ENCODE peak calls at places on chromosomes 16 and 17, in nine cellular contexts. W is mammary epithelial cell, E is heart right ventricle, J is PC-3, T is HepG2, M is ovary, A is psoas muscle, V is left ventricle myocardium inferior, Q is tibial nerve. K is an unnamed sample.

GRCh38 chr16:79801550-79802090 is 201.1 kb upstream of the MAF start:
- DNase-seq in W (peak; percentile 25), E (no peak), J (no peak), T (no peak), M (no peak), A (no peak), V (no peak), Q (no peak), K (no peak)

GRCh38 chr17:69609495-69610315 is 195.2 kb downstream of the MAP2K6 start:
- DNase-seq in W (peak; percentile 28), E (no peak), J (peak; percentile 68), T (peak; percentile 7), M (no peak), A (no peak), V (no peak), Q (no peak), K (no peak)

GRCh38 chr17:78113804-78114785 is 14.5 kb downstream of the TMC6 start:
- DNase-seq in W (no peak), E (no peak), J (no peak), T (no peak), M (no peak), A (no peak), V (no peak), Q (no peak), K (peak; percentile 46)

GRCh38 chr16:88762258-88762870 is 22.7 kb downstream of the PIEZO1 start:
- DNase-seq in W (no peak), E (no peak), J (no peak), T (no peak), M (no peak), A (no peak), V (no peak), Q (no peak), K (no peak)

GRCh38 chr17:17079761-17080160 is 37.5 kb downstream of the MPRIP start:
- DNase-seq in W (no peak), E (peak; percentile 40), J (no peak), T (no peak), M (peak; percentile 28), A (peak; percentile 51), V (peak; percentile 56), Q (peak; percentile 33), K (no peak)

GRCh38 chr16:2009791-2010510 is at the start of gene ZNF598:
- DNase-seq in W (peak; percentile 85), E (peak; percentile 87), J (peak; percentile 83), T (peak; percentile 73), M (peak; percentile 85), A (peak; percentile 88), V (peak; percentile 85), Q (peak; percentile 52), K (peak; percentile 88)

GRCh38 chr16:69351309-69352027 is at the start of gene TMED6:
- DNase-seq in W (no peak), E (no peak), J (no peak), T (peak; percentile 92), M (no peak), A (no peak), V (no peak), Q (no peak), K (no peak)

GRCh38 chr16:20902426-20902825 is 1.9 kb downstream of the LYRM1 start:
- DNase-seq in W (no peak), E (no peak), J (no peak), T (no peak), M (no peak), A (no peak), V (no peak), Q (no peak), K (no peak)

GRCh38 chr17:48352630-48353029 is 77.4 kb downstream of the SKAP1 start:
- DNase-seq in W (peak; percentile 32), E (no peak), J (peak; percentile 39), T (no peak), M (no peak), A (no peak), V (no peak), Q (no peak), K (no peak)

GRCh38 chr16:61791465-61791864 is 244.8 kb downstream of the CDH8 start:
- DNase-seq in W (no peak), E (no peak), J (no peak), T (no peak), M (no peak), A (no peak), V (no peak), Q (no peak), K (no peak)

GRCh38 chr16:25009822-25010221 is 5.3 kb downstream of the ARHGAP17 start:
- DNase-seq in W (no peak), E (peak; percentile 40), J (no peak), T (no peak), M (no peak), A (no peak), V (peak; percentile 50), Q (no peak), K (no peak)

GRCh38 chr16:4510131-4510530 is 28.4 kb downstream of the CDIP1 start:
- DNase-seq in W (no peak), E (no peak), J (no peak), T (no peak), M (no peak), A (no peak), V (no peak), Q (no peak), K (no peak)

GRCh38 chr17:1001640-1002411 is 4.9 kb downstream of the TIMM22 start:
- DNase-seq in W (no peak), E (no peak), J (no peak), T (no peak), M (no peak), A (no peak), V (no peak), Q (peak; percentile 41), K (no peak)

GRCh38 chr16:83898463-83899271 is at the start of gene MLYCD:
- DNase-seq in W (peak; percentile 68), E (peak; percentile 91), J (peak; percentile 67), T (peak; percentile 76), M (peak; percentile 92), A (peak; percentile 92), V (peak; percentile 89), Q (peak; percentile 62), K (peak; percentile 68)

GRCh38 chr17:2805961-2806360 is 9.7 kb downstream of the RAP1GAP2 start:
- DNase-seq in W (no peak), E (no peak), J (no peak), T (no peak), M (no peak), A (no peak), V (no peak), Q (no peak), K (no peak)

DNA sequence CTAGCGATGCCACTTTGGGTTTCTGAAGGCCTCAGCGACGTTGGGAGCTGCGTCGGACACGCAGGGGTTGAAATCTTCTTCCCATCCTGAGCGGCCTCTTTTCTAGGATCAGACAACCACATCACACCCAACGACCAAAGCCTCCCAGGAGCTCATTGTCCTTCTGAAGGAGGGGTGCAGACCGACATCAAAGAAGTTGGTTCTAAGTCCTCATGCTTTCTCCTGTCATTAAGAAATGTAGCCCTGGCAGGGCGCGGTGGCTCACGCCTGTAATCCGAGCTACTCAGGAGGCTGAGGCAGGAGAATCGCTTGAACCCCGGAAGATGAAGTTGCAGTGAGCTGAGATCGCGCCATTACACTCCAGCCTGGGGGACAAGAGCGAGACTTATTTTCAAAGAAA is 1681.9 kb downstream of the TP53TG3F start:
- DNase-seq in W (no peak), E (no peak), J (no peak), T (no peak), M (no peak), A (no peak), V (no peak), Q (no peak), K (no peak)
- H3K9me3 ChIP-seq in W (peaks cover 3% of the 10 kb centered on the region), E (no peaks in the 10 kb centered on the region), J (no peaks in the 10 kb centered on the region), T (peaks cover 91% of the 10 kb centered on the region), M (no peaks in the 10 kb centered on the region), A (no peaks in the 10 kb centered on the region), V (peaks cover 18% of the 10 kb centered on the region), Q (no peaks in the 10 kb centered on the region), K (no peaks in the 10 kb centered on the region)

DNA sequence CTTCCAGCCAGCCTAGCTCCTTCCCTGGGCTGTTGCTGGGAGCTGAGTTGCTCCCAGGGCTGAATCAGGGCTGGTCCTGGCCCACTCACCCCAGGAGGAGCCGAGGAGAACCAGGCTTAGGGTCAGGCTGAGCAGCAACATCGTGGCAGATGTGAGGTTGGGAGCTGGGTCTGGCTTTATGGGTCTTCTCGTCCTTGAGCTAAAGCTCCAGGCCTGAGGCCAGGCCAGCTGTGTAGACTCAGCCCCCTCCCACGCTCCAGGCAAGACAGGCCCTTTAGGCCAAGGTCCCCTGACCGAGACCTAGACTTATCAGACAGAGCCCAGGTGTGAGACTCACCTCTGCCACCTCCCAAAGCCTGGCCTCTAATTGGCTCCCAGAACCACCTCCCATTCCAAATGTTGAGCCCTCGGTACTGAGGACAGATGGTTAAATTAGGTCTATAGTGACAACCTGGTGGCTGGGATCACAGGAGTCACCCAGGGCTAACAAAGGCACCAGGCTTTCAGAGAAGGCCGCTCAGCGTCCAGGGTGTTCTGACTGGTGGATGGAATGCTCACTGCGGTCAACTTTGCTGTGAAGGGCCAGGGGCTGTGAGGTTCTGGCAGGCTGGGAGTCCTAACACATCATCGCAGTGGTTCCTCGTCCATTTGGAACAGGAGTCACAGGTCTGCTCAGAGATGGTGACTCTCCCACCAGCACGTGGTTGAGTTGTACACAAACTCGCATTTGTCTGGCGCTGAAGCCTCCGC is at the start of gene CTRL:
- DNase-seq in W (no peak), E (no peak), J (no peak), T (peak; percentile 45), M (no peak), A (no peak), V (no peak), Q (no peak), K (no peak)
- TF ChIP-seq CTCF in W (no peak), E (no peak), J (no peak), T (peak; percentile 25), M (peak; percentile 29), A (peak; percentile 6), V (no peak), Q (no peak), K (no peak)

DNA sequence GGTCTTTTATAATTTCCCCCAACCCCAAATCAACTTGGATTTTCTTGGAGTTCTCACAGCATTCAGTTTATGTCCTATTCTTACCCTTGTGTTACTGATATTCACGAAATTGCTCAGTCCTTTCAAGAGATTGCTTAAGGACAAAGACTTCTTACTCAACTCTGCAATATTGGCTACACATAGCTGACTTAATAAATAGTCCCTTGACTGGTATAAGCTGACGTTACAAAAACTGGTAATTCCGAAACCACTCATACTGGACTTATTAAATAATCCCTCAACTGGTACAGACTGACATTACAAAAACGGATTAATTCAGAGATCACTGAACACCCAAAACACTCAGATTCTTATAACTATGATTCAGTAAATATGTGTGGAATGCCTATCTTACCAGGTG is 860 bp downstream of the TIGD7 start:
- DNase-seq in W (no peak), E (no peak), J (no peak), T (no peak), M (no peak), A (no peak), V (no peak), Q (no peak), K (no peak)
- H3K9me3 ChIP-seq in W (peaks cover 39% of the 10 kb centered on the region), E (no peaks in the 10 kb centered on the region), J (no peaks in the 10 kb centered on the region), T (no peaks in the 10 kb centered on the region), M (peaks cover 45% of the 10 kb centered on the region), A (peaks cover 53% of the 10 kb centered on the region), V (peaks cover 86% of the 10 kb centered on the region), Q (peaks cover 4% of the 10 kb centered on the region), K (peaks cover 26% of the 10 kb centered on the region)

DNA sequence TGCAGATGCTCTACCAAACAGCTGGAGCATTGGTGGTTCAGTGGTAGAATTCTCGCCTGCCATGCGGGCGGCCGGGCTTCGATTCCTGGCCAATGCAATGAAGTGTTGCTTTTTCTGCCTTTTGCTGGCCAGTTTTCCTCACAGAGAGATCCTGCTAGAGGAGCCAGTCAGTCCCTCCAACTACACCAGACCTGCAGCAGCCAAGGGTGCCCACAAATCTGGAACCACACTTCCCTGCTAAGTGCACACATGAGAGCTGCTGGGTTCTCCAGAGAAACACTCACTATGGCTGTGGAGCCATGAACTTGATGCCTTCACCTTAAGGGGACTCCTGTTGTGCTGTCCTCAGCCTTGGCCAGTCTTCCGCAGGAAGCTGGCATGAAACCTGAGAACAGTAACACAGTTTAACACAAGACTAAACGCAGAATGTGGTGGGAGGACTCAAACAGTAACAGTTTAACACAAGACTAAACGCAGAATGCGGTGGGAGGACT is 12.2 kb downstream of the VAC14 start:
- DNase-seq in W (no peak), E (no peak), J (no peak), T (no peak), M (no peak), A (no peak), V (no peak), Q (no peak), K (no peak)
- TF ChIP-seq CTCF in W (no peak), E (no peak), J (no peak), T (no peak), M (no peak), A (no peak), V (no peak), Q (no peak), K (no peak)

K was measured in CD8-positive, alpha-beta T cell.